ENCODE peak calls at places on chromosomes 3 and 15, in five cellular contexts. S is body of pancreas, O is left lung, L is Karpas-422, D is heart left ventricle. X is an unnamed sample.
A peak's percentile ranks its signal among the peaks of the same experiment; 100 is the strongest.

GRCh38 chr3:155024006-155024638 is 56.0 kb upstream of the MME start:
- DNase-seq in L (no peak), S (no peak), D (no peak), O (no peak), X (peak; percentile 26)

GRCh38 chr3:124295358-124295757 is 303.4 kb upstream of the ROPN1 start:
- DNase-seq in D (no peak), O (no peak), S (no peak), L (no peak), X (no peak)

GRCh38 chr3:53185761-53186465 is 24.9 kb downstream of the PRKCD start:
- DNase-seq in S (no peak), D (no peak), L (no peak), O (no peak), X (no peak)

GRCh38 chr15:67106764-67107013 is 41.3 kb downstream of the SMAD3 start:
- DNase-seq in D (no peak), S (no peak), L (no peak), O (no peak), X (peak; percentile 89)

GRCh38 chr15:42118650-42119531 is 24.5 kb upstream of the PLA2G4D start:
- DNase-seq in L (no peak), D (no peak), O (no peak), S (no peak), X (peak; percentile 46)

GRCh38 chr15:67783303-67783702 is 42.0 kb upstream of the SKOR1 start:
- DNase-seq in O (no peak), D (no peak), S (no peak), L (peak; percentile 88), X (no peak)

GRCh38 chr15:50549326-50549725 is 2.9 kb upstream of the USP50 start:
- DNase-seq in O (no peak), D (no peak), S (no peak), L (no peak), X (no peak)

GRCh38 chr15:73334086-73334485 is 34.7 kb downstream of the HCN4 start:
- DNase-seq in O (peak; percentile 8), D (peak; percentile 4), S (no peak), L (no peak), X (no peak)

GRCh38 chr3:152236741-152237140 is 32.0 kb upstream of the MBNL1 start:
- DNase-seq in S (no peak), L (no peak), D (no peak), O (no peak), X (peak; percentile 9)

GRCh38 chr15:90264649-90265048 is 823 bp upstream of the NGRN start:
- DNase-seq in D (no peak), O (no peak), L (peak; percentile 67), S (no peak), X (no peak)

GRCh38 chr3:52084954-52085730 is 28.8 kb upstream of the DUSP7 start:
- DNase-seq in L (no peak), D (peak; percentile 44), O (peak; percentile 26), S (no peak), X (peak; percentile 29)

GRCh38 chr15:45157056-45157455 is 27.3 kb downstream of the DUOX1 start:
- DNase-seq in D (no peak), S (no peak), L (no peak), O (no peak), X (no peak)

GRCh38 chr3:132343018-132343612 is 25.9 kb downstream of the ACP3 start:
- DNase-seq in D (no peak), L (peak; percentile 82), S (peak; percentile 59), O (no peak), X (peak; percentile 70)

GRCh38 chr15:101775136-101775535 is 28.2 kb upstream of the OR4F6 start:
- DNase-seq in D (no peak), S (no peak), L (no peak), O (no peak), X (no peak)

GRCh38 chr3:63245842-63246241 is 32.3 kb upstream of the SYNPR start:
- DNase-seq in O (no peak), S (no peak), L (no peak), D (no peak), X (no peak)

GRCh38 chr3:56825579-56826438 is 24.1 kb upstream of the ARHGEF3 start:
- DNase-seq in O (no peak), S (no peak), D (no peak), L (no peak), X (peak; percentile 29)

GRCh38 chr3:5126586-5126985 is 4.5 kb downstream of the ARL8B start:
- DNase-seq in L (no peak), D (no peak), S (no peak), O (no peak), X (no peak)

GRCh38 chr3:159356606-159357005 is 554.8 kb downstream of the MFSD1 start:
- DNase-seq in S (no peak), D (no peak), L (no peak), O (no peak), X (no peak)

GRCh38 chr3:127182848-127183714 is 9.8 kb upstream of the PRR23E start:
- DNase-seq in L (no peak), O (no peak), S (no peak), D (peak; percentile 44), X (peak; percentile 42)

GRCh38 chr3:113013593-113013992 is 22.8 kb downstream of the GTPBP8 start:
- DNase-seq in S (no peak), D (no peak), L (no peak), O (no peak), X (no peak)

GRCh38 chr3:196440041-196440537 is 7.9 kb upstream of the UBXN7 start:
- DNase-seq in D (no peak), S (no peak), L (no peak), O (no peak), X (no peak)

GRCh38 chr3:136995652-136996051 is 37.9 kb downstream of the IL20RB start:
- DNase-seq in O (no peak), L (no peak), S (no peak), D (no peak), X (no peak)

GRCh38 chr3:97917813-97918536 is 54.3 kb downstream of the RIOX2 start:
- DNase-seq in D (no peak), L (no peak), S (no peak), O (no peak), X (no peak)

GRCh38 chr3:117706731-117707130 is 997.2 kb downstream of the TUSC7 start:
- DNase-seq in S (no peak), L (no peak), O (no peak), D (no peak), X (no peak)

GRCh38 chr15:22845289-22845900 is 6.9 kb downstream of the NIPA2 start:
- DNase-seq in O (no peak), S (no peak), D (no peak), L (peak; percentile 44), X (peak; percentile 61)

GRCh38 chr3:112751564-112751963 is 95.1 kb downstream of the CD200R1L start:
- DNase-seq in O (no peak), S (no peak), L (no peak), D (no peak), X (no peak)

GRCh38 chr3:16249336-16249735 is 15.4 kb downstream of the DPH3 start:
- DNase-seq in D (no peak), S (no peak), L (peak; percentile 80), O (no peak), X (peak; percentile 61)

GRCh38 chr15:90929709-90930019 is 2.7 kb downstream of the HDDC3 start:
- DNase-seq in S (no peak), D (no peak), L (no peak), O (no peak), X (no peak)

GRCh38 chr15:95105229-95105628 is 873.9 kb downstream of the MCTP2 start:
- DNase-seq in D (no peak), O (no peak), L (no peak), S (no peak), X (peak; percentile 61)

GRCh38 chr3:73874596-73874995 is 249.9 kb upstream of the PDZRN3 start:
- DNase-seq in L (no peak), S (no peak), D (no peak), O (no peak), X (no peak)

GRCh38 chr3:81651139-81651538 is 110.3 kb downstream of the GBE1 start:
- DNase-seq in S (no peak), D (no peak), L (no peak), O (no peak), X (no peak)

GRCh38 chr15:71916834-71917233 is 106.5 kb downstream of the NR2E3 start:
- DNase-seq in L (no peak), O (no peak), D (no peak), S (no peak), X (no peak)

GRCh38 chr15:87599616-87600015 is 656.9 kb downstream of the NTRK3 start:
- DNase-seq in S (no peak), L (no peak), D (no peak), O (no peak), X (no peak)

DNA sequence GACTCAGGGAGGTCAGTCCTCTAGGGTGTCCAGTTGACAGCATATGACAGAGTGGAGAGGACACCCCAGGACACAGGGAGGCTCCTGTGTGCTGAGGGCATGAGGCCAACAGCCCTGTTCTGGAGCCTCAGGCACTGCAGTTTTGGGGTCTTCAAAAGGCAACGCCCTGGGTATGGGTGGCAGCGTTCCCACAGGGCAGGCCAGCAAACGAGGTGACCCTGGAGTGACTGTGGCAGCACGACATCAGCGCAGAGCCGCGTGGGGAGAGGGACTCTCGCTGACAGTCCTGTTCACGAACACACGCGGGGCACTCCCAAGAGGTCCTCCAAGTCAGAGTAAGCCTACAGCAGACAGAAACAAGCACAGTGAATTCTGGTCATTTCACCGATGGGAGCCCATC is 41.4 kb upstream of the VPS8 start:
- DNase-seq in S (no peak), D (no peak), L (no peak), O (no peak), X (no peak)
- H3K27me3 ChIP-seq in S (no peaks in the 10 kb centered on the region), D (no peaks in the 10 kb centered on the region), L (no peaks in the 10 kb centered on the region), O (peaks cover 12% of the 10 kb centered on the region), X (no peaks in the 10 kb centered on the region)

GRCh38 chr15:96365781-96366525 is 35.5 kb downstream of the NR2F2 start:
- DNase-seq in L (no peak), O (no peak), S (no peak), D (peak; percentile 54), X (no peak)

GRCh38 chr15:96369351-96369750 is 38.9 kb downstream of the NR2F2 start:
- DNase-seq in O (no peak), D (peak; percentile 56), S (no peak), L (no peak), X (no peak)

GRCh38 chr15:96369825-96370621 is 39.5 kb downstream of the NR2F2 start:
- DNase-seq in S (no peak), L (no peak), D (no peak), O (no peak), X (peak; percentile 67)

GRCh38 chr15:96366526-96366877 is 36.0 kb downstream of the NR2F2 start:
- DNase-seq in L (no peak), D (peak; percentile 50), S (no peak), O (no peak), X (no peak)

GRCh38 chr15:96367436-96368200 is 37.1 kb downstream of the NR2F2 start:
- DNase-seq in S (no peak), L (no peak), D (no peak), O (no peak), X (no peak)
- H3K27me3 ChIP-seq in S (peaks cover 23% of the 10 kb centered on the region), L (no peaks in the 10 kb centered on the region), D (peaks cover 7% of the 10 kb centered on the region), O (peaks cover 84% of the 10 kb centered on the region), X (peaks cover 69% of the 10 kb centered on the region)

DNA sequence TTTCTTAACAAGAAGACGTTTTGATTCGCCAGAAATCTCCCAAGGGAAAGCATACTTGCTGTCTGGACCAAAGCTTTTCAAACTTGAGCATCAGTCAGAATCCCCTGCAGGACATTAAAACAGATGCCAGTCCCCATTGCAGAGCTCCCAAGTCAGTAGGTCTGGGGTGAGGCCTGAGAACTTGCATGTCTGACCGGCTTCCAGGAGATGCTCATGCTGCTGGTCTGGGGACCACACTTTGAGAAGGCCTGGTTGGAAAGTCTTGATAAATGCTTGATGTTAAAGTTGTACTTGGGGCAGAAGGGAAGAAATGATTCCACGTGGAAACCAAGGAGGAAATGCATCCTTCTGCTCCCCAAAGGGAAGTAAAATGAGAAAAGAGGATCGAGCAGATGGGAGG is 24.3 kb upstream of the CAV3 start:
- DNase-seq in S (no peak), L (no peak), O (no peak), D (no peak), X (no peak)
- H3K27me3 ChIP-seq in S (no peaks in the 10 kb centered on the region), L (no peaks in the 10 kb centered on the region), O (no peaks in the 10 kb centered on the region), D (no peaks in the 10 kb centered on the region), X (peaks cover 3% of the 10 kb centered on the region)

GRCh38 chr15:99102332-99103235 is 2.3 kb upstream of the SYNM start:
- DNase-seq in D (no peak), L (no peak), O (no peak), S (no peak), X (no peak)
- H3K27me3 ChIP-seq in D (no peaks in the 10 kb centered on the region), L (no peaks in the 10 kb centered on the region), O (peaks cover 92% of the 10 kb centered on the region), S (no peaks in the 10 kb centered on the region), X (no peaks in the 10 kb centered on the region)